ENCODE peak calls at places on chromosomes 12 and 14, in nine cellular contexts. One of them, this sample, is unnamed.

GRCh38 chr12:124391340-124392261 is 96.7 kb downstream of the RFLNA start:
- DNase-seq in lung: peak
- DNase-seq in bronchial epithelial cell: peak
- DNase-seq in hippocampal formation: no peak
- DNase-seq in GM20000: peak
- DNase-seq in aorta: no peak
- DNase-seq in mucosa of gallbladder: peak
- DNase-seq in sigmoid colon: peak
- DNase-seq in stimulated activated CD8-positive, alpha-beta memory T cell treated with anti-CD3 and anti-CD28 coated beads, Interleukin-4, amount 100 ng/mL, for 1 hour: no peak
- DNase-seq in this sample: peak

GRCh38 chr14:75249251-75249957 is 29.2 kb upstream of the FOS start:
- DNase-seq in lung: no peak
- DNase-seq in bronchial epithelial cell: peak
- DNase-seq in hippocampal formation: no peak
- DNase-seq in GM20000: peak
- DNase-seq in aorta: no peak
- DNase-seq in mucosa of gallbladder: peak
- DNase-seq in sigmoid colon: no peak
- DNase-seq in stimulated activated CD8-positive, alpha-beta memory T cell treated with anti-CD3 and anti-CD28 coated beads, Interleukin-4, amount 100 ng/mL, for 1 hour: peak
- DNase-seq in this sample: peak

GRCh38 chr12:82708507-82708906 is 21.8 kb downstream of the TMTC2 start:
- DNase-seq in lung: no peak
- DNase-seq in bronchial epithelial cell: no peak
- DNase-seq in hippocampal formation: peak
- DNase-seq in GM20000: no peak
- DNase-seq in aorta: no peak
- DNase-seq in mucosa of gallbladder: peak
- DNase-seq in sigmoid colon: peak
- DNase-seq in stimulated activated CD8-positive, alpha-beta memory T cell treated with anti-CD3 and anti-CD28 coated beads, Interleukin-4, amount 100 ng/mL, for 1 hour: no peak
- DNase-seq in this sample: no peak

GRCh38 chr14:60090864-60091519 is 731 bp upstream of the PCNX4 start:
- DNase-seq in lung: peak
- DNase-seq in bronchial epithelial cell: peak
- DNase-seq in hippocampal formation: peak
- DNase-seq in GM20000: peak
- DNase-seq in aorta: no peak
- DNase-seq in mucosa of gallbladder: peak
- DNase-seq in sigmoid colon: peak
- DNase-seq in stimulated activated CD8-positive, alpha-beta memory T cell treated with anti-CD3 and anti-CD28 coated beads, Interleukin-4, amount 100 ng/mL, for 1 hour: no peak
- DNase-seq in this sample: peak

GRCh38 chr12:19757317-19757877 is 318.1 kb downstream of the AEBP2 start:
- DNase-seq in lung: no peak
- DNase-seq in bronchial epithelial cell: peak
- DNase-seq in hippocampal formation: peak
- DNase-seq in GM20000: no peak
- DNase-seq in aorta: no peak
- DNase-seq in mucosa of gallbladder: no peak
- DNase-seq in sigmoid colon: no peak
- DNase-seq in stimulated activated CD8-positive, alpha-beta memory T cell treated with anti-CD3 and anti-CD28 coated beads, Interleukin-4, amount 100 ng/mL, for 1 hour: no peak
- DNase-seq in this sample: no peak

GRCh38 chr14:101813171-101813759 is 51.8 kb downstream of the PPP2R5C start:
- DNase-seq in lung: no peak
- DNase-seq in bronchial epithelial cell: no peak
- DNase-seq in hippocampal formation: no peak
- DNase-seq in GM20000: no peak
- DNase-seq in aorta: no peak
- DNase-seq in mucosa of gallbladder: no peak
- DNase-seq in sigmoid colon: peak
- DNase-seq in stimulated activated CD8-positive, alpha-beta memory T cell treated with anti-CD3 and anti-CD28 coated beads, Interleukin-4, amount 100 ng/mL, for 1 hour: no peak
- DNase-seq in this sample: no peak

GRCh38 chr12:65217127-65217526 is 47.7 kb downstream of the LEMD3 start:
- DNase-seq in lung: no peak
- DNase-seq in bronchial epithelial cell: no peak
- DNase-seq in hippocampal formation: no peak
- DNase-seq in GM20000: no peak
- DNase-seq in aorta: no peak
- DNase-seq in mucosa of gallbladder: no peak
- DNase-seq in sigmoid colon: no peak
- DNase-seq in stimulated activated CD8-positive, alpha-beta memory T cell treated with anti-CD3 and anti-CD28 coated beads, Interleukin-4, amount 100 ng/mL, for 1 hour: no peak
- DNase-seq in this sample: no peak

GRCh38 chr14:57479197-57479596 is 14.5 kb downstream of the CCDC198 start:
- DNase-seq in lung: no peak
- DNase-seq in bronchial epithelial cell: no peak
- DNase-seq in hippocampal formation: no peak
- DNase-seq in GM20000: no peak
- DNase-seq in aorta: no peak
- DNase-seq in mucosa of gallbladder: no peak
- DNase-seq in sigmoid colon: no peak
- DNase-seq in stimulated activated CD8-positive, alpha-beta memory T cell treated with anti-CD3 and anti-CD28 coated beads, Interleukin-4, amount 100 ng/mL, for 1 hour: no peak
- DNase-seq in this sample: no peak

GRCh38 chr14:73610692-73611091 is 1.6 kb upstream of the ACOT6 start:
- DNase-seq in lung: no peak
- DNase-seq in bronchial epithelial cell: peak
- DNase-seq in hippocampal formation: no peak
- DNase-seq in GM20000: no peak
- DNase-seq in aorta: no peak
- DNase-seq in mucosa of gallbladder: no peak
- DNase-seq in sigmoid colon: no peak
- DNase-seq in stimulated activated CD8-positive, alpha-beta memory T cell treated with anti-CD3 and anti-CD28 coated beads, Interleukin-4, amount 100 ng/mL, for 1 hour: no peak
- DNase-seq in this sample: no peak

GRCh38 chr12:50400104-50400637 is 514 bp upstream of the LARP4 start:
- DNase-seq in lung: no peak
- DNase-seq in bronchial epithelial cell: no peak
- DNase-seq in hippocampal formation: no peak
- DNase-seq in GM20000: peak
- DNase-seq in aorta: no peak
- DNase-seq in mucosa of gallbladder: no peak
- DNase-seq in sigmoid colon: no peak
- DNase-seq in stimulated activated CD8-positive, alpha-beta memory T cell treated with anti-CD3 and anti-CD28 coated beads, Interleukin-4, amount 100 ng/mL, for 1 hour: no peak
- DNase-seq in this sample: no peak

This sample was measured in GM06990.